ENCODE peak calls at places on chromosomes 6 and 20, in four cellular contexts. I is CD4-positive, alpha-beta T cell; T is iris pigment epithelial cell; O is ureter. M is an unnamed sample.

GRCh38 chr6:107894821-107895396 is 63.1 kb downstream of the SEC63 start:
- DNase-seq in I (no peak), O (no peak), T (no peak), M (no peak)

GRCh38 chr6:118705799-118706481 is 54.5 kb upstream of the CEP85L start:
- DNase-seq in O (no peak), I (peak; percentile 9), T (peak; percentile 86), M (no peak)

GRCh38 chr6:14441371-14441781 is 323.8 kb downstream of the CD83 start:
- DNase-seq in O (no peak), T (no peak), I (no peak), M (no peak)

GRCh38 chr6:2557181-2557720 is 193.5 kb downstream of the MYLK4 start:
- DNase-seq in I (no peak), O (no peak), T (no peak), M (no peak)

GRCh38 chr20:19583532-19584175 is 174.4 kb upstream of the RIN2 start:
- DNase-seq in I (peak; percentile 10), O (peak; percentile 80), T (peak; percentile 49), M (no peak)

GRCh38 chr6:10610289-10610688 is 84.1 kb downstream of the C6orf52 start:
- DNase-seq in O (peak; percentile 49), I (no peak), T (peak; percentile 75), M (no peak)

GRCh38 chr6:134883314-134883713 is 66.6 kb downstream of the ALDH8A1 start:
- DNase-seq in T (no peak), I (no peak), O (no peak), M (no peak)

GRCh38 chr6:24006246-24006645 is 119.8 kb upstream of the NRSN1 start:
- DNase-seq in I (no peak), T (no peak), O (no peak), M (no peak)